ENCODE peak calls at places on chromosome 12, in ten cellular contexts. F is spleen, N is HepG2, V is prostate gland, J is GM23338, Q is endothelial cell of umbilical vein, A is HCT116, I is Panc1, M is upper lobe of left lung, U is H1. Z is an unnamed sample.

GRCh38 chr12:109111775-109112491 is 4.5 kb upstream of the ACACB start:
- DNase-seq in I (no peak), M (peak; percentile 51), J (peak; percentile 65), A (peak; percentile 24), V (peak; percentile 51), Q (peak; percentile 80), F (peak; percentile 79), N (peak; percentile 45), U (peak; percentile 74), Z (no peak)

GRCh38 chr12:54419088-54419887 is at the start of gene ITGA5:
- DNase-seq in M (peak; percentile 85), J (peak; percentile 73), F (peak; percentile 88), A (peak; percentile 18), U (peak; percentile 76), I (no peak), V (peak; percentile 60), N (no peak), Q (peak; percentile 75), Z (no peak)

GRCh38 chr12:68913682-68914081 is 19.3 kb downstream of the CPM start:
- DNase-seq in M (no peak), F (no peak), V (no peak), J (no peak), U (no peak), A (no peak), N (no peak), I (no peak), Q (no peak), Z (no peak)

GRCh38 chr12:1099158-1099557 is 108.1 kb downstream of the ERC1 start:
- DNase-seq in Q (no peak), J (no peak), V (no peak), I (no peak), N (no peak), M (no peak), U (no peak), F (no peak), A (no peak), Z (no peak)

GRCh38 chr12:765861-766260 is 13.5 kb downstream of the WNK1 start:
- DNase-seq in Q (no peak), N (no peak), U (no peak), J (no peak), A (no peak), I (no peak), V (no peak), M (no peak), F (no peak), Z (no peak)

GRCh38 chr12:54217774-54218221 is 29.0 kb upstream of the SMUG1 start:
- DNase-seq in M (no peak), I (no peak), U (peak; percentile 86), A (no peak), N (no peak), Q (no peak), J (peak; percentile 97), V (no peak), F (peak; percentile 84), Z (no peak)

GRCh38 chr12:80273144-80273543 is 170.9 kb upstream of the PTPRQ start:
- DNase-seq in V (no peak), F (no peak), I (no peak), Q (no peak), N (no peak), U (no peak), A (no peak), J (no peak), M (no peak), Z (no peak)

GRCh38 chr12:82758743-82759142 is 72.0 kb downstream of the TMTC2 start:
- DNase-seq in Q (no peak), M (no peak), U (no peak), J (no peak), V (no peak), A (no peak), F (no peak), I (no peak), N (no peak), Z (no peak)

GRCh38 chr12:27220057-27220987 is 23.8 kb upstream of the STK38L start:
- DNase-seq in J (no peak), U (no peak), A (no peak), N (no peak), I (no peak), M (no peak), F (no peak), V (no peak), Q (no peak), Z (no peak)

GRCh38 chr12:68530965-68531364 is 79.7 kb upstream of the RAP1B start:
- DNase-seq in U (no peak), J (no peak), A (no peak), V (no peak), Q (peak; percentile 89), F (no peak), I (no peak), M (no peak), N (no peak), Z (no peak)

GRCh38 chr12:113185180-113186032 is at the start of the genes DDX54 and RITA1:
- DNase-seq in N (peak; percentile 92), M (peak; percentile 85), V (peak; percentile 63), Q (peak; percentile 76), U (peak; percentile 90), J (peak; percentile 87), A (peak; percentile 78), F (peak; percentile 95), I (no peak), Z (no peak)

GRCh38 chr12:113184098-113184899 is 979 bp downstream of the DDX54 start:
- DNase-seq in Q (no peak), F (peak; percentile 90), N (no peak), A (peak; percentile 65), I (peak; percentile 68), U (no peak), M (peak; percentile 68), J (peak; percentile 19), V (no peak), Z (no peak)

GRCh38 chr12:113184900-113185179 is 438 bp downstream of the DDX54 start:
- DNase-seq in N (peak; percentile 84), V (peak; percentile 88), I (no peak), Q (peak; percentile 93), M (peak; percentile 90), J (peak; percentile 94), F (peak; percentile 96), U (peak; percentile 89), A (peak; percentile 76), Z (no peak)

GRCh38 chr12:113181975-113182374 is 3.3 kb downstream of the DDX54 start:
- DNase-seq in J (no peak), U (no peak), M (no peak), V (no peak), N (no peak), A (no peak), F (no peak), I (no peak), Q (no peak), Z (no peak)

DNA sequence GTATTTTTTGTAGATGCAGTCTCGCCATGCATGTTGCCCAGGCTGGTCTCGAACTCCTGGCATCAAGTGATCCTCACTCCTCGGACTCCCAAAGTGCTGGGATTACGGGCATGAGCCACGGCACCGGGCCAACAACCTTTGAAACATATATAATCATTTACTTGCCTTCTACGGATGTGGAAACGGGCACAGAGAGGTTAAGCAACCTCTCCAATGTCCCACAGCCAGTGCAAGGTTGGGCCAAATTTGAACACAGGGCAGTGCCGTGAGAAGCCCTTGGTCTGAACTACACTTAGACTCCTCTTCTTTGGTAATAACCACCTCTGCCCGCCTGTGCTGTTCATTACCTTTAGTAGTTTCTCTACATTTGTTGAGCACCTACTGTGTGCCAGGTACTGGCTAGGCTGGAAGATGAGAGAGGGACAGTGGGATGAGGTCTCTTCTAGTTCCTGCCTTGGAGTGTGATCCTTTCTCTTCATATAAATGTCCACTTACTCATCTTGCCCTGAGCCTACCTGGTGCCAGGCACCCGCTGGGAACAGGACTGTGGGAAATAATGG is 2.2 kb downstream of the DDX54 start:
- DNase-seq in F (no peak), V (no peak), I (no peak), U (no peak), J (no peak), N (no peak), Q (no peak), A (no peak), M (no peak), Z (no peak)
- H3K4me3 ChIP-seq in F (no peak overlapping the region), V (no peak overlapping the region), I (no peak overlapping the region), U (no peak overlapping the region), J (no peak overlapping the region), N (no peak overlapping the region), Q (no peak overlapping the region), A (no peak overlapping the region), M (no peak overlapping the region), Z (no peak overlapping the region)

GRCh38 chr12:11797317-11797913 is 147.9 kb downstream of the ETV6 start:
- DNase-seq in V (no peak), M (peak; percentile 41), J (no peak), F (no peak), Q (peak; percentile 74), I (no peak), N (peak; percentile 28), A (no peak), U (no peak), Z (no peak)
- TF ChIP-seq POLR2AphosphoS5 in V (no peak), M (no peak), J (no peak), F (no peak), Q (no peak), I (no peak), N (no peak), A (no peak), U (no peak), Z (no peak)

DNA sequence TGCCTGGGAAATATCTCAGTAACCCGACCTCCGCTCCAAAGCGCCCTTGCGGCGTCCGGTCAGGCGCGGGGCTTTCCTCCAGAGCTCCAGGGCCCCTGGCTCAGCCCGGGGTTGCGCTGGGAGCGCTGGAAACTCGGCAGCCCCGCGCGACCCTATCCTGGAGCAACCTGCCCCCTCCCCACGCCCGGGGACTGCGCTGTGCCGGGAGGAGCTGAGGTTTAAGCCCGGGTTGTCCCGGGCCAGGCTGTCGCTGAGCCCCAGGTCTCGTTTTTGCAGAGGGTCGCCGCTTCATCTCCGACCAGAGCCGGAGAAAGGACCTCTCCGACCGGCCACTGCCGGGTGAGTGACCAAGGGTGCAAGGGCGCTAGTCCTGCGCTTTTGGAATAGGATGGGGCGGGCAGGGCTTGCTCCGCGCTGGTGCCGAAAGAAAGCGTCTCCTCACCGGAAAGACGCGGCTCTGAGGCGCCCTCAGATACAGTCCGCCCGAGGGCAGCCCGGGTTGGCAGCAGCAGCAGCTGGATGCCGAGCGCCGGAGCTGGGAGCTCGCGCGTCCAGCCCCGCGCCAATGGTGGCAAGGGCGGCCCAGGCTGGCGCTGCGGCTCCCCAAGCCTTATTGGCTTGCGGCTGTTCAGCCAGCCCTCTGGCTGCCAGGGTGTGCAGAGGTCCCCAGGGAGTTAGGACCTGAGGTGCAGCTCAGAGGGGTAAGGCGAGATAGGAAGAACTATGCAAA is 1.5 kb downstream of the SPX start:
- DNase-seq in A (no peak), V (peak; percentile 23), N (no peak), I (no peak), M (peak; percentile 41), F (peak; percentile 88), J (peak; percentile 85), Q (peak; percentile 36), U (peak; percentile 78), Z (no peak)
- H3K27me3 ChIP-seq in A (no peaks in the 10 kb centered on the region), V (no peaks in the 10 kb centered on the region), N (no peaks in the 10 kb centered on the region), I (peaks cover 18% of the 10 kb centered on the region), M (peaks cover 10% of the 10 kb centered on the region), F (peaks cover 15% of the 10 kb centered on the region), J (peaks cover 62% of the 10 kb centered on the region), Q (peaks cover 12% of the 10 kb centered on the region), U (peaks cover 14% of the 10 kb centered on the region), Z (no peaks in the 10 kb centered on the region)

DNA sequence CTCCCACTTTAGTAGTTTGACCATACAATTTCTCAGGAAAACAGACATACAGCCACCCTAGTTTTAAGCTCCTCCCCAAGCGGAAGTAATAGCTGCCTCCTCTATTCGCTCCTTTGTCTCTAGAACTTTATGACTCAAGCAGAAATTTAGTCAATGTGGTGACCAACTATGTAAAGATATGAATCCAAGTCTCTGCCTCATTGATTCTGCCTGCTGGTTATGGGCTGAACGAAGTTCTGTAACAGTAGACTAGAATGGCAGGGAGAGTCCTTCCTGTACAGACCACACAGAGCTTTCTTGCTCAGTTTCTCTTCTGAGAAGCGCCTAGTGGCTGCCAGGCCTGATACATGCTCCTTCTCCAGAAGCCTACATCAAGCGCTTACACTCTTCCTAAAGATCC is 19.1 kb downstream of the KICS2 start:
- DNase-seq in Q (no peak), N (no peak), U (no peak), A (no peak), F (no peak), J (no peak), I (no peak), V (no peak), M (no peak), Z (no peak)
- H3K4me3 ChIP-seq in Q (no peak overlapping the region), N (no peak overlapping the region), U (no peak overlapping the region), A (no peak overlapping the region), F (no peak overlapping the region), J (no peak overlapping the region), I (no peak overlapping the region), V (no peak overlapping the region), M (no peak overlapping the region), Z (no peak overlapping the region)

Z was measured in vagina.